ENCODE peak calls at places on chromosomes 7 and 10, in ten cellular contexts. N is adrenal gland, I is IMR-90, Q is cardiac muscle cell, V is ascending aorta, K is SJSA1, Y is endodermal cell, A is hepatocyte, Z is heart right ventricle, R is neural progenitor cell. P is an unnamed sample.

GRCh38 chr7:55021951-55022617 is 3.3 kb downstream of the EGFR start:
- DNase-seq in N (no peak), I (no peak), Q (no peak), V (no peak), K (no peak), Y (no peak), A (no peak), Z (no peak), R (no peak), P (no peak)

GRCh38 chr10:17387861-17388503 is 66.4 kb downstream of the ST8SIA6 start:
- DNase-seq in N (no peak), I (no peak), Q (no peak), V (no peak), K (no peak), Y (peak), A (peak), Z (no peak), R (peak), P (no peak)

GRCh38 chr10:104681485-104681884 is 40.4 kb downstream of the SORCS3 start:
- DNase-seq in N (no peak), I (no peak), Q (no peak), V (no peak), K (no peak), Y (no peak), A (no peak), Z (no peak), R (no peak), P (no peak)

GRCh38 chr7:131556055-131556911 is at the start of gene PODXL:
- DNase-seq in N (peak), I (peak), Q (peak), V (no peak), K (peak), Y (peak), A (peak), Z (peak), R (peak), P (peak)

GRCh38 chr10:132237396-132237795 is 50.6 kb downstream of the DPYSL4 start:
- DNase-seq in N (no peak), I (no peak), Q (no peak), V (no peak), K (no peak), Y (no peak), A (no peak), Z (no peak), R (no peak), P (no peak)

GRCh38 chr7:102451371-102452054 is 13.2 kb downstream of the ALKBH4 start:
- DNase-seq in N (no peak), I (no peak), Q (peak), V (no peak), K (no peak), Y (peak), A (peak), Z (no peak), R (peak), P (no peak)

GRCh38 chr7:1886361-1887064 is 216.4 kb downstream of the ELFN1 start:
- DNase-seq in N (no peak), I (no peak), Q (no peak), V (no peak), K (no peak), Y (no peak), A (no peak), Z (peak), R (no peak), P (no peak)

GRCh38 chr10:72328045-72328828 is 26.5 kb downstream of the DNAJB12 start:
- DNase-seq in N (peak), I (peak), Q (peak), V (no peak), K (peak), Y (peak), A (peak), Z (peak), R (peak), P (peak)

GRCh38 chr7:101138149-101138870 is 11.4 kb downstream of the SERPINE1 start:
- DNase-seq in N (peak), I (peak), Q (peak), V (peak), K (peak), Y (peak), A (peak), Z (peak), R (peak), P (peak)

GRCh38 chr10:101130984-101131961 is at the start of gene TLX1:
- DNase-seq in N (no peak), I (no peak), Q (peak), V (no peak), K (no peak), Y (peak), A (no peak), Z (peak), R (peak), P (no peak)

GRCh38 chr7:34260282-34260681 is 354.9 kb downstream of the BMPER start:
- DNase-seq in N (no peak), I (peak), Q (no peak), V (no peak), K (peak), Y (no peak), A (peak), Z (no peak), R (no peak), P (no peak)

GRCh38 chr10:132455441-132455971 is 58.5 kb downstream of the PWWP2B start:
- DNase-seq in N (no peak), I (no peak), Q (no peak), V (no peak), K (no peak), Y (no peak), A (no peak), Z (no peak), R (no peak), P (no peak)

DNA sequence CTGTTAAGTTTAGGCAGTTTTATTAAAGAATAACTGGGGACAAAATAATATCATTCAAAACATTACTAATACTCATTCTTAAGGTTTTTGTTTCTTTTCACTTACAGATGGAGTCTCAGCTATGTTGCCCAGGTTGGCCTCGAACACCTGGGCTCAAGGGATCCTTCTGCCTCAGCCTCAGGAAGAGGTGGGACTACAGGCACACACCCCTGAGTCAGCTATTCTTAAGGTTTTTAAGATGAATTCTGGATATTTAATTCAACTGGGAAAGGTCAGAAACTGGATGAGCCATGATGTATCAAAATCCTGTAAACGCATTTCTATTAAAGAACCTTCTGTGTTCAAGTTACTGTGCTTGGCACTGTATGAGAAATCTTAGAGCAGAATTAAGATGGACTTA is 3.5 kb downstream of the OAT start:
- DNase-seq in N (no peak), I (no peak), Q (no peak), V (no peak), K (no peak), Y (no peak), A (no peak), Z (no peak), R (no peak), P (no peak)
- H3K27ac ChIP-seq in N (no peak), I (no peak), Q (no peak), V (peak), K (no peak), Y (no peak), A (no peak), Z (no peak), R (no peak), P (no peak)

GRCh38 chr7:123460616-123461015 is 73.8 kb downstream of the IQUB start:
- DNase-seq in N (peak), I (peak), Q (no peak), V (no peak), K (peak), Y (no peak), A (peak), Z (no peak), R (no peak), P (no peak)

DNA sequence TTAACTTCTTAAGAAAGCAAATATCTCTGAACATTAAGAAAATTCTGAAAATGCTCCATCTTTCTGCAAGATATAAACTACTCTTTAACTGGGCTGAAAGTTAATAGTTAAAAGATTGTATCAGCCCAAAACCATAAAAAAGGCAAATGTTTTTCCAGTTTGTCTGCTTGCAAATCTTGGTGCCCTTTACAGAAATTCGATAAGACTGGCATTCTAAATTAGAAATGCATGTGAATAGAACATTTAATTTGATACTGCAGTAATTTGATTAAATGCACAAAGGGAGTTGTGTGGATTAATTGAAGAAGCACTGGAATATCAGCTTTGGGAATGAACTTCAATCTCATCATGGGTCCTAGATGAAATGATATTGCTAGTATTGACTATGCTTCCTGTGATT is 78.4 kb downstream of the IQUB start:
- DNase-seq in N (no peak), I (no peak), Q (no peak), V (no peak), K (no peak), Y (no peak), A (no peak), Z (no peak), R (no peak), P (no peak)
- H3K27ac ChIP-seq in N (no peak), I (no peak), Q (no peak), V (no peak), K (no peak), Y (no peak), A (no peak), Z (no peak), R (no peak), P (no peak)

DNA sequence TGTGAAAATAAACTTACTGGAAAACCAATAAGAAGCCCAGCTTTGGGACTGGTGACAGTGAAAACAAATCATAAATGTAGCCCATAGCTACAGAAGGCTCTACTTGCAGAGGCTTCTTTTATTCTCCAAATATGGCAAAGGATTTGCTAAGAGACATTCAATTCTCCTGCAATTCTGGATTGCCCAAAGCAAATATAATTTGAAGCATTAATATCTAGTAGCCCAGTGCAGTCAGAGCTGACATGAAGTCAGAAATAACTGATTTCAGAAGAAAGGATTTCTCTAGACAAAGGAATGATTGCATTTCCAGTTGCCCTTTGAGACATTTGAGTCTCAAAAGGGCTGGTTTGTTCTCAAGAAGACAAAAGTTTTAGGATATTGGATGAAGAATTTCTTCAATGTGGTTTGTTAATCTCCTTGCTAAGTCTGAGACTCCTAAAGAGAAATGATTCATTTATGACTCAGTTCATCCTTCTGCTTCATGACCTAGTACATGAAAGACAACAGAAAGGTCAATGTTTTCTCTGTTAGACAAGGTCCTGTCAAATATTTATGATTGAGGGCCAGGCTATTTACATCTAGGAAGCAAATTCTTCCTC is 27.8 kb downstream of the PPP1R3C start:
- DNase-seq in N (no peak), I (peak), Q (no peak), V (no peak), K (peak), Y (no peak), A (no peak), Z (no peak), R (no peak), P (no peak)
- H3K27ac ChIP-seq in N (peak), I (peak), Q (no peak), V (peak), K (peak), Y (no peak), A (peak), Z (peak), R (no peak), P (no peak)

DNA sequence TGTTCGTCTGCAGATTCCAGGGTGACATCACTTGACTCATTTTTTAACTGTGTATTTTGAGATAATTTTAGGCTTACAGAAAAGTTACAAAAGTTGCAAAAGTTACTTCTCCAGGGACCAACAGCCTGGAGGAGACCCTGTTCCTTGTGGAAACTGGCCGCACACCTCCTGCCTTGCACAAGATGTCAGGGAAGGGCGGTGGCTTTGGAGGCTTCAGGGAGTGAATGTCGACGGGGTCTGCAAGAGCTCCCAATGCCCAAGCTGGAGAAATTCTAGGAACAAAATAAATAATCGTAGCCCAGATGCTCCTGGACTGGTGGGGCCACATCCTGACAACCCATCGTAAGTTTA is 62.2 kb upstream of the FAM20C start:
- DNase-seq in N (no peak), I (no peak), Q (no peak), V (no peak), K (no peak), Y (peak), A (no peak), Z (no peak), R (no peak), P (no peak)
- H3K27ac ChIP-seq in N (peak), I (no peak), Q (no peak), V (peak), K (no peak), Y (no peak), A (no peak), Z (no peak), R (no peak), P (peak)

GRCh38 chr7:140604760-140605159 is 35.9 kb downstream of the DENND2A start:
- DNase-seq in N (no peak), I (peak), Q (no peak), V (no peak), K (peak), Y (no peak), A (no peak), Z (no peak), R (no peak), P (no peak)
- H3K27ac ChIP-seq in N (no peak), I (peak), Q (no peak), V (no peak), K (peak), Y (no peak), A (no peak), Z (no peak), R (no peak), P (no peak)

GRCh38 chr7:5635461-5636445 is 145.7 kb downstream of the RNF216 start:
- DNase-seq in N (no peak), I (no peak), Q (no peak), V (no peak), K (no peak), Y (no peak), A (no peak), Z (no peak), R (no peak), P (no peak)

GRCh38 chr7:5631752-5632151 is 149.7 kb downstream of the RNF216 start:
- DNase-seq in N (no peak), I (no peak), Q (no peak), V (no peak), K (no peak), Y (no peak), A (no peak), Z (no peak), R (no peak), P (no peak)

GRCh38 chr7:5634107-5634950 is 147.1 kb downstream of the RNF216 start:
- DNase-seq in N (peak), I (peak), Q (peak), V (peak), K (peak), Y (peak), A (peak), Z (peak), R (peak), P (no peak)

GRCh38 chr7:5631185-5631584 is 150.3 kb downstream of the RNF216 start:
- DNase-seq in N (no peak), I (no peak), Q (no peak), V (no peak), K (no peak), Y (no peak), A (no peak), Z (no peak), R (no peak), P (no peak)

GRCh38 chr7:5633161-5634106 is 148.0 kb downstream of the RNF216 start:
- DNase-seq in N (no peak), I (no peak), Q (no peak), V (no peak), K (no peak), Y (peak), A (no peak), Z (no peak), R (peak), P (no peak)
- H3K27ac ChIP-seq in N (peak), I (peak), Q (peak), V (peak), K (peak), Y (peak), A (peak), Z (peak), R (peak), P (no peak)

P was measured in lung.